ENCODE peak calls at places on chromosome 10, in seven cellular contexts. T, V, M, H, Z, G and W are unnamed samples.

GRCh38 chr10:48750019-48750418 is 65.3 kb downstream of the WDFY4 start:
- DNase-seq in Z (no peak), G (no peak), M (no peak), H (no peak), V (no peak), T (no peak), W (no peak)

GRCh38 chr10:132115736-132116135 is 50.0 kb downstream of the JAKMIP3 start:
- DNase-seq in V (no peak), H (no peak), T (no peak), G (no peak), Z (no peak), M (no peak), W (no peak)

GRCh38 chr10:91590142-91590903 is 42.5 kb downstream of the PPP1R3C start:
- DNase-seq in V (no peak), G (no peak), Z (no peak), T (no peak), H (no peak), M (no peak), W (peak)

GRCh38 chr10:48251525-48252353 is 22.8 kb downstream of the FRMPD2 start:
- DNase-seq in G (peak), V (no peak), M (no peak), H (no peak), Z (no peak), T (no peak), W (no peak)

GRCh38 chr10:93437000-93437945 is 44.9 kb downstream of the MYOF start:
- DNase-seq in H (no peak), G (peak), M (no peak), Z (peak), T (no peak), V (peak), W (peak)

GRCh38 chr10:70558871-70559810 is 43.4 kb downstream of the PRF1 start:
- DNase-seq in H (no peak), G (peak), V (peak), Z (peak), M (peak), T (peak), W (peak)

GRCh38 chr10:2456834-2457233 is 610.5 kb upstream of the PFKP start:
- DNase-seq in G (peak), H (no peak), V (no peak), T (no peak), M (no peak), Z (no peak), W (no peak)

GRCh38 chr10:6755891-6756460 is 175.9 kb upstream of the PRKCQ start:
- DNase-seq in M (no peak), H (no peak), V (no peak), Z (no peak), G (no peak), T (no peak), W (no peak)

GRCh38 chr10:89327803-89328441 is at the start of gene IFIT3:
- DNase-seq in H (peak), V (peak), G (no peak), T (peak), M (peak), Z (peak), W (peak)

GRCh38 chr10:58797356-58797755 is 284.7 kb downstream of the BICC1 start:
- DNase-seq in G (no peak), H (no peak), Z (no peak), V (no peak), T (no peak), M (no peak), W (no peak)

GRCh38 chr10:110007171-110007700 is 548 bp upstream of the ADD3 start:
- DNase-seq in M (peak), Z (no peak), T (no peak), V (no peak), G (no peak), H (no peak), W (no peak)

GRCh38 chr10:47037654-47038425 is 126.6 kb downstream of the PTPN20 start:
- DNase-seq in T (peak), Z (no peak), H (no peak), V (no peak), M (no peak), G (no peak), W (no peak)

GRCh38 chr10:58567652-58568051 is 55.0 kb downstream of the BICC1 start:
- DNase-seq in G (no peak), T (no peak), V (no peak), M (no peak), Z (no peak), H (no peak), W (no peak)

GRCh38 chr10:73246322-73246782 is 703 bp downstream of the DNAJC9 start:
- DNase-seq in G (no peak), V (no peak), T (no peak), M (no peak), Z (no peak), H (no peak), W (no peak)

DNA sequence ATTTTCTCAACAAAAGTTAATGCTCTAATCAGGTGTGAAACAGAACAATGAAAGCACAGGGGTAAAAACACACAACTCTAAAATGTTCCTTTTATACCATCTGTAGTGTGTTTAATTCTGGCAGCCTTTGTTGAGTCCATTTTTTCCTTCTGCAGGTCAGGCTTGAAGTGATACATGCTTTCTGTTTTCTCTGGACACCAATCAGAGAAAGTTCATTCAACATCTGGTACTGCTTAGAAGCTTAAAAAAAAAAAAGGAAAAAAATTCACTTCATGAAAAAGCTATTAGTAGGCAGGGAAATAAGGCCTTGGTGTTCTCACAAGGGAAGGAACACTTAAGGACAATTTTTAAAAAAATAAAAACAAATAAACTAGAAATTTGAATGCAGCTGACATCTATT is 231.3 kb upstream of the RHOBTB1 start:
- DNase-seq in Z (no peak), V (no peak), M (no peak), H (no peak), T (peak), G (no peak), W (no peak)
- TF ChIP-seq JUND in Z (no peak), V (no peak), M (no peak), H (no peak), T (no peak), G (no peak), W (no peak)

DNA sequence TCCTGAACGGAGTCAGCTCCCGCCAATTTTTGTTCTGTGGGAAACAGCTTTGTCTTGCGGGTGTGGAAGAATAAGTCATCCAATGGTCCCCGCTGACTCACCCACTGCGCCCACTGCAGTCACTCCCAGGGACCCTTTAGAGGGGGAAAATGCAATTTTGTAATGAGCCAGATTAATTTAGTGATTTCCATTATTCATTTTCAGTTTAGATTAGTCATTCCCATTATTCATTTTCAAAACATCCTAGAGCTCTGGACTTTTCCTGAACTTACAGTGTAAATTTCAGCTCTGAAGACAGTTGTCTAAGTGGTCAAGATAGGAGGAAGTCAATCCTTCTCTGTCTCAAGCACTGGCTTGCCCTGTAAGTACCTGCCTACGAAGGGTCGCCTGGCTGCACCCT is 154.9 kb upstream of the TMEM72 start:
- DNase-seq in M (no peak), H (no peak), V (no peak), Z (no peak), T (no peak), G (no peak), W (no peak)
- TF ChIP-seq JUND in M (no peak), H (no peak), V (no peak), Z (no peak), T (no peak), G (no peak), W (no peak)

GRCh38 chr10:79547973-79548372 is 12.2 kb downstream of the SFTPA2 start:
- DNase-seq in V (no peak), G (no peak), T (no peak), H (no peak), Z (no peak), M (no peak), W (no peak)
- TF ChIP-seq JUND in V (no peak), G (no peak), T (no peak), H (no peak), Z (no peak), M (no peak), W (no peak)

GRCh38 chr10:78970261-78970660 is 98.5 kb upstream of the ZMIZ1 start:
- DNase-seq in H (no peak), M (no peak), V (no peak), T (no peak), Z (no peak), G (no peak), W (no peak)

GRCh38 chr10:78968960-78969359 is 99.8 kb upstream of the ZMIZ1 start:
- DNase-seq in G (no peak), H (no peak), T (no peak), M (no peak), Z (no peak), V (no peak), W (no peak)

GRCh38 chr10:78969719-78970118 is 99.0 kb upstream of the ZMIZ1 start:
- DNase-seq in H (no peak), V (peak), M (no peak), T (no peak), G (no peak), Z (no peak), W (no peak)

GRCh38 chr10:78966844-78967488 is 101.8 kb upstream of the ZMIZ1 start:
- DNase-seq in H (no peak), Z (no peak), M (no peak), G (no peak), T (no peak), V (no peak), W (no peak)

GRCh38 chr10:78968300-78968943 is 100.3 kb upstream of the ZMIZ1 start:
- DNase-seq in G (no peak), V (no peak), H (no peak), Z (no peak), M (no peak), T (no peak), W (no peak)
- TF ChIP-seq JUND in G (no peak), V (no peak), H (no peak), Z (no peak), M (no peak), T (no peak), W (no peak)

DNA sequence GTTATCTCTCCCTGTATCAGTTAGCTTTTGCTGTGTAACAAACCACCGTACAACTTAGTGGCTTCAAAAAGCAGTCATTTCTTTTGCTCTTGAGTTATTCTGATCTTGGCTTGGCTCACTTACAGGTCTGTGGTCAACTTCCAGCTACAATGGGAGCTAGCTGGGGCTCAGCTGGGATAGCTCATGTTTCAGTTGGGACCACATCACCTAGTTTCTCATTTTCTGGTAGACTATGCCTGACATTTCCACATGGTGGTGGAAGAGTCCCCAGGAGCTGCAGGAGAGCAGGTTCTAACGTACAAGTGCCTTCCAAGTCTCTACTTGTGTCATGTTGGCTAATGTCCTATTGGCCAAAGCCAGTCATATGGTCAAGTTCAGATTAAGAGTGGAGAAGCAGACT is 25.8 kb upstream of the PIP4K2A start:
- DNase-seq in T (no peak), M (no peak), Z (no peak), H (no peak), V (peak), G (no peak), W (peak)
- TF ChIP-seq JUND in T (no peak), M (no peak), Z (no peak), H (no peak), V (no peak), G (no peak), W (no peak)

DNA sequence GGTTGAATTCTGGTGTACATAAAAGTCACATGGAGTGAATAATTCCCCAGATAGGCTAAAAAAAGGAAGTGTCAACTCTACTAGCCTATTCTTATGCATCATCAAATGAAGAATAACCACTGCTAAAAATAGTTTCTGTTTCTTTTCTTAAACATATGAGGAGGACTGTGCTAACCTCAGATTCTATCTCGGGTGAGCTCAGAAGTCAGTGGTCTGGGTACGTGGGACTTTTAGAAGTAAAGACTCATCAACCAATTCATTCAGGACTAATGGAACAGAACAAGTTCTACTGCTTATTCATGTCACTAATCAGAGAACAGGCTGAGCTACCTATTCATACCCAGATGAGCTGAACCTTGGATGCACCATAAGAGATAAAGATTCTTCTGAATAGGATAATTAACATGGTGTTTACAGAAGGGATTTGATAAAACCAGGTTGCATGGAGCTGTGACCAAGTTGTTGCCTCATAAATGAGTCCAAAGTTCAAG is 9.5 kb upstream of the ASAH2 start:
- DNase-seq in M (no peak), Z (no peak), G (no peak), H (peak), T (no peak), V (peak), W (no peak)
- TF ChIP-seq JUND in M (peak), Z (no peak), G (no peak), H (no peak), T (no peak), V (no peak), W (no peak)

GRCh38 chr10:113424304-113424721 is 128.5 kb upstream of the HABP2 start:
- DNase-seq in T (no peak), Z (no peak), H (no peak), V (no peak), M (no peak), G (no peak), W (no peak)
- TF ChIP-seq JUND in T (no peak), Z (no peak), H (no peak), V (no peak), M (no peak), G (no peak), W (no peak)

GRCh38 chr10:34109952-34110702 is 705.0 kb downstream of the PARD3 start:
- DNase-seq in V (no peak), Z (peak), T (no peak), G (no peak), H (no peak), M (no peak), W (no peak)
- TF ChIP-seq JUND in V (no peak), Z (peak), T (no peak), G (no peak), H (no peak), M (no peak), W (no peak)

GRCh38 chr10:61992059-61992460 is 90.6 kb downstream of the ARID5B start:
- DNase-seq in V (no peak), T (no peak), M (no peak), H (no peak), Z (no peak), G (no peak), W (no peak)
- TF ChIP-seq JUND in V (no peak), T (no peak), M (no peak), H (no peak), Z (no peak), G (no peak), W (no peak)